ENCODE peak calls at places on chromosomes 4 and X, in ten cellular contexts. V, X, B, P, M, O, E, T, S and H are unnamed samples.

GRCh38 chrX:135528274-135528673 is 7.8 kb downstream of the INTS6L start:
- DNase-seq in V (no peak), O (no peak), T (no peak), B (no peak), E (no peak), P (no peak), X (no peak), M (no peak), S (no peak), H (no peak)

GRCh38 chr4:118281611-118282442 is 71.0 kb downstream of the PRSS12 start:
- DNase-seq in B (no peak), S (peak; percentile 49), E (peak; percentile 77), O (no peak), M (peak; percentile 52), P (no peak), T (peak; percentile 72), V (peak; percentile 63), X (peak; percentile 71), H (peak; percentile 62)

GRCh38 chr4:45186249-45186648 is 459.9 kb upstream of the GNPDA2 start:
- DNase-seq in V (no peak), O (no peak), T (no peak), S (no peak), X (no peak), E (no peak), P (no peak), M (no peak), B (no peak), H (no peak)

GRCh38 chrX:134670241-134670811 is 12.1 kb upstream of the PLAC1 start:
- DNase-seq in S (peak; percentile 77), O (peak; percentile 47), P (peak; percentile 9), V (no peak), E (peak; percentile 76), T (no peak), B (no peak), X (peak; percentile 51), M (peak; percentile 69), H (peak; percentile 69)

GRCh38 chr4:3036131-3036952 is 38.0 kb downstream of the HTT-AS start:
- DNase-seq in S (no peak), P (no peak), M (no peak), T (peak; percentile 69), X (no peak), E (no peak), B (no peak), V (no peak), O (no peak), H (no peak)

GRCh38 chrX:27915617-27916016 is 65.6 kb downstream of the DCAF8L1 start:
- DNase-seq in S (no peak), V (no peak), O (no peak), M (peak; percentile 32), X (no peak), B (no peak), P (no peak), T (no peak), E (peak; percentile 0), H (peak; percentile 50)

GRCh38 chr4:117135634-117136354 is 50.4 kb upstream of the TRAM1L1 start:
- DNase-seq in S (no peak), M (no peak), E (no peak), P (peak; percentile 1), T (no peak), X (no peak), V (no peak), B (no peak), O (peak; percentile 10), H (no peak)

GRCh38 chr4:149884529-149885206 is 69.0 kb upstream of the IQCM start:
- DNase-seq in O (no peak), P (no peak), T (no peak), M (no peak), B (no peak), X (no peak), S (no peak), E (no peak), V (no peak), H (no peak)

DNA sequence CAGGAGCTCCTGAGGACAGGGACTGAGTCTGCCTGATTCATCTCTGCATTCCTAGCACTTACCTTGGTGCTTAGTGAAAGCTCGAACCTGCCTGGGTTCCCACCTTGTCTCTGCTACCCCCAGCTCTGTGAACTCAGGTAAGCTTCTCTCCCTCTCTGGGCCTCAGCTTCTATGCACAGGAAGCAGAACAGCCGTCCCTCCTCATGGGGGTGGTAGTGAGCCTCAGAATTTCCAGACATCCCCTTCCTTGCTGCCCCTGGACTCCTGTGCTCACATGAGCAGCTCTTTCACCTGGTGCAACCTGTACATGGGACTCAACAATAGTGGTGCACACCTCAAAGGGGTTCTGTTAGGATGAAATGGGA is 50.8 kb downstream of the HTRA3 start:
- DNase-seq in T (no peak), P (peak; percentile 68), V (no peak), S (no peak), B (no peak), X (peak; percentile 78), E (no peak), M (no peak), O (no peak), H (peak; percentile 35)
- TF ChIP-seq CTCF in T (no peak), P (peak; percentile 84), V (no peak), S (peak; percentile 17), B (no peak), X (peak; percentile 71), E (peak; percentile 35), M (no peak), O (no peak), H (peak; percentile 58)

GRCh38 chr4:110621328-110621812 is 1.5 kb downstream of the PITX2 start:
- DNase-seq in E (no peak), V (no peak), O (no peak), X (no peak), P (peak; percentile 21), S (no peak), B (no peak), M (no peak), T (no peak), H (no peak)

GRCh38 chr4:110619001-110619350 is 3.9 kb downstream of the PITX2 start:
- DNase-seq in X (no peak), E (no peak), B (no peak), M (no peak), V (no peak), T (no peak), O (no peak), S (no peak), P (no peak), H (no peak)

GRCh38 chr4:110620352-110621327 is 2.2 kb downstream of the PITX2 start:
- DNase-seq in X (peak; percentile 92), O (peak; percentile 77), S (no peak), B (no peak), P (peak; percentile 88), E (peak; percentile 60), T (peak; percentile 69), M (no peak), V (no peak), H (peak; percentile 28)

GRCh38 chr4:110618091-110619000 is 4.5 kb downstream of the PITX2 start:
- DNase-seq in B (no peak), O (no peak), T (no peak), X (peak; percentile 90), P (peak; percentile 86), E (no peak), S (no peak), V (no peak), M (no peak), H (no peak)

GRCh38 chr4:110619401-110620247 is 3.3 kb downstream of the PITX2 start:
- DNase-seq in V (no peak), M (no peak), B (no peak), X (peak; percentile 95), T (no peak), S (no peak), E (no peak), O (no peak), P (peak; percentile 82), H (no peak)
- TF ChIP-seq CTCF in V (no peak), M (no peak), B (no peak), X (no peak), T (no peak), S (no peak), E (no peak), O (no peak), P (no peak), H (no peak)

DNA sequence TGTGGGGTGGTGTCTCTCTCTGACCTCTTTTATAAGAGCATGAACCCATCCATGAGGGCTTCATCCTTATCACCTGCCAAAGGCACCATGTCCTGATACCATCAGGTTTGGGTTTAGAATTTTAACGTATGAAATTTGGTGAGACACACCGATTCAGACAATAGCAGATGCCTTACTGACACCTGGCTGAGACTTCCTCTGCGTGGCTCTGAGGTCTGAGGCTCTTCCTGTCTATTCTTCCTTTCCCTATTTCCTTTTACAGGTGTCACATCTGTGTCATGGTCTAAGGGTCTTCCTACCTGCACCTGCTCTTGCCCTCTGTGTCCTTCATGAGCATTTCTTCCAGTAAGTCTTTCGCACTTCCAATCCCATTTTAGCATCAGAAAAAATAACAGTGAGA is 320.8 kb upstream of the CLNK start:
- DNase-seq in E (no peak), V (no peak), M (no peak), P (no peak), X (no peak), S (no peak), O (no peak), T (no peak), B (no peak), H (no peak)
- TF ChIP-seq CTCF in E (no peak), V (no peak), M (no peak), P (no peak), X (no peak), S (no peak), O (no peak), T (no peak), B (no peak), H (no peak)

DNA sequence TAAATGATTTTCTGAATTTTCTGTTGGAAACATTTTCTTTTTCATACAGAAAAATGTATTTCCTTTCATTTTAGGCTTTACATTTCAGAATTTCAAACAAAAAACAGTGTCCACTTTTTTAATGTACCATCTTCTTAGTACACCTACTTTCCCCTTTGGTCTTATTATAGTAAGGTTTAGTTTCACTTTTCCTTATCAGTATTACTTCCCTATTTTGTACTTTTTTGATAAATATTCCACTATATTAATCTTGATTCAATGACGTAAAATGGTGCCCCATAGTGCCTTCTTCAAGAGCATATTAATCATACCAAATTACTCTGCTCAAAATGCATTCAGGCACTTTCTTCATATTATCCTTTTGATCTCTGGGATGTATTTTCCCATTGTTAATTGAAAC is 52.5 kb downstream of the BANK1 start:
- DNase-seq in V (no peak), X (no peak), S (no peak), B (no peak), E (no peak), M (no peak), T (no peak), O (no peak), P (no peak), H (no peak)
- TF ChIP-seq CTCF in V (no peak), X (no peak), S (no peak), B (no peak), E (no peak), M (no peak), T (no peak), O (no peak), P (no peak), H (no peak)